ENCODE peak calls at places on chromosomes 7 and 10, in seven cellular contexts. One of them, this sample, is unnamed.

GRCh38 chr7:31488562-31489203 is 25.2 kb upstream of the ITPRID1 start:
- DNase-seq in activated CD4-positive, CD25-positive, alpha-beta regulatory T cell: no peak
- DNase-seq in HEK293T: peak
- DNase-seq in left ventricle myocardium inferior: peak
- DNase-seq in small intestine: peak
- DNase-seq in HAP-1: peak
- DNase-seq in G401: peak
- DNase-seq in this sample: peak

GRCh38 chr10:60495357-60495756 is 105.7 kb upstream of the ANK3 start:
- DNase-seq in activated CD4-positive, CD25-positive, alpha-beta regulatory T cell: no peak
- DNase-seq in HEK293T: no peak
- DNase-seq in left ventricle myocardium inferior: no peak
- DNase-seq in small intestine: no peak
- DNase-seq in HAP-1: peak
- DNase-seq in G401: no peak
- DNase-seq in this sample: no peak

GRCh38 chr7:518630-519428 is 817 bp downstream of the PDGFA start:
- DNase-seq in activated CD4-positive, CD25-positive, alpha-beta regulatory T cell: no peak
- DNase-seq in HEK293T: peak
- DNase-seq in left ventricle myocardium inferior: peak
- DNase-seq in small intestine: peak
- DNase-seq in HAP-1: peak
- DNase-seq in G401: peak
- DNase-seq in this sample: no peak

GRCh38 chr7:113831509-113831908 is 87.3 kb downstream of the PPP1R3A start:
- DNase-seq in activated CD4-positive, CD25-positive, alpha-beta regulatory T cell: no peak
- DNase-seq in HEK293T: no peak
- DNase-seq in left ventricle myocardium inferior: no peak
- DNase-seq in small intestine: peak
- DNase-seq in HAP-1: no peak
- DNase-seq in G401: no peak
- DNase-seq in this sample: no peak

GRCh38 chr7:34163956-34164355 is 258.6 kb downstream of the BMPER start:
- DNase-seq in activated CD4-positive, CD25-positive, alpha-beta regulatory T cell: no peak
- DNase-seq in HEK293T: no peak
- DNase-seq in left ventricle myocardium inferior: no peak
- DNase-seq in small intestine: no peak
- DNase-seq in HAP-1: no peak
- DNase-seq in G401: no peak
- DNase-seq in this sample: no peak

GRCh38 chr7:18345641-18346234 is 149.8 kb upstream of the HDAC9 start:
- DNase-seq in activated CD4-positive, CD25-positive, alpha-beta regulatory T cell: no peak
- DNase-seq in HEK293T: peak
- DNase-seq in left ventricle myocardium inferior: no peak
- DNase-seq in small intestine: peak
- DNase-seq in HAP-1: peak
- DNase-seq in G401: peak
- DNase-seq in this sample: peak

GRCh38 chr10:32105782-32106382 is 49.7 kb upstream of the KIF5B start:
- DNase-seq in activated CD4-positive, CD25-positive, alpha-beta regulatory T cell: no peak
- DNase-seq in HEK293T: no peak
- DNase-seq in left ventricle myocardium inferior: no peak
- DNase-seq in small intestine: peak
- DNase-seq in HAP-1: no peak
- DNase-seq in G401: no peak
- DNase-seq in this sample: no peak

GRCh38 chr10:91354166-91354565 is 56.0 kb upstream of the HECTD2 start:
- DNase-seq in activated CD4-positive, CD25-positive, alpha-beta regulatory T cell: no peak
- DNase-seq in HEK293T: no peak
- DNase-seq in left ventricle myocardium inferior: no peak
- DNase-seq in small intestine: no peak
- DNase-seq in HAP-1: no peak
- DNase-seq in G401: no peak
- DNase-seq in this sample: no peak

GRCh38 chr7:101550641-101551531 is 78.2 kb downstream of the MYL10 start:
- DNase-seq in activated CD4-positive, CD25-positive, alpha-beta regulatory T cell: no peak
- DNase-seq in HEK293T: no peak
- DNase-seq in left ventricle myocardium inferior: no peak
- DNase-seq in small intestine: no peak
- DNase-seq in HAP-1: peak
- DNase-seq in G401: no peak
- DNase-seq in this sample: no peak

GRCh38 chr10:71255817-71256660 is 43.7 kb downstream of the UNC5B start:
- DNase-seq in activated CD4-positive, CD25-positive, alpha-beta regulatory T cell: no peak
- DNase-seq in HEK293T: no peak
- DNase-seq in left ventricle myocardium inferior: peak
- DNase-seq in small intestine: peak
- DNase-seq in HAP-1: no peak
- DNase-seq in G401: peak
- DNase-seq in this sample: peak

GRCh38 chr10:58065529-58065815 is 202.2 kb downstream of the IPMK start:
- DNase-seq in activated CD4-positive, CD25-positive, alpha-beta regulatory T cell: no peak
- DNase-seq in HEK293T: no peak
- DNase-seq in left ventricle myocardium inferior: no peak
- DNase-seq in small intestine: no peak
- DNase-seq in HAP-1: no peak
- DNase-seq in G401: no peak
- DNase-seq in this sample: no peak

GRCh38 chr7:74134117-74134539 is 40.0 kb upstream of the EIF4H start:
- DNase-seq in activated CD4-positive, CD25-positive, alpha-beta regulatory T cell: no peak
- DNase-seq in HEK293T: no peak
- DNase-seq in left ventricle myocardium inferior: no peak
- DNase-seq in small intestine: no peak
- DNase-seq in HAP-1: no peak
- DNase-seq in G401: no peak
- DNase-seq in this sample: no peak